ENCODE peak calls at places on chromosome 9, in nine cellular contexts. G, S, T, B, X, P, M, N and C are unnamed samples.

GRCh38 chr9:108083796-108084352 is 594.3 kb upstream of the KLF4 start:
- DNase-seq in X (no peak), P (no peak), S (no peak), M (no peak), N (no peak), B (no peak), G (no peak), T (no peak), C (no peak)

GRCh38 chr9:407255-407654 is 192.6 kb downstream of the DOCK8 start:
- DNase-seq in P (no peak), N (no peak), X (no peak), M (peak), T (no peak), S (no peak), B (no peak), G (no peak), C (no peak)

GRCh38 chr9:137028281-137029057 is 432 bp upstream of the ABCA2 start:
- DNase-seq in P (peak), N (peak), M (peak), S (peak), B (peak), T (no peak), G (peak), X (peak), C (peak)

GRCh38 chr9:31745468-31745867 is 639.0 kb upstream of the ACO1 start:
- DNase-seq in T (no peak), G (no peak), M (no peak), P (no peak), B (no peak), S (no peak), X (no peak), N (no peak), C (no peak)

GRCh38 chr9:84659273-84659672 is 10.3 kb upstream of the NTRK2 start:
- DNase-seq in P (no peak), S (no peak), N (no peak), B (no peak), G (no peak), M (no peak), X (no peak), T (no peak), C (no peak)

GRCh38 chr9:36855443-36856315 is 178.4 kb downstream of the PAX5 start:
- DNase-seq in B (no peak), M (no peak), P (no peak), T (no peak), N (peak), X (no peak), G (peak), S (peak), C (peak)

GRCh38 chr9:114240647-114241558 is 82.0 kb upstream of the ORM1 start:
- DNase-seq in N (no peak), B (no peak), G (no peak), T (no peak), M (no peak), X (no peak), P (no peak), S (no peak), C (no peak)

GRCh38 chr9:8660383-8660782 is 860.8 kb upstream of the DMAC1 start:
- DNase-seq in G (peak), N (no peak), B (no peak), M (peak), X (no peak), T (peak), S (no peak), P (no peak), C (no peak)

GRCh38 chr9:135225619-135226228 is 138.3 kb downstream of the OLFM1 start:
- DNase-seq in S (no peak), P (no peak), B (no peak), T (no peak), G (no peak), N (no peak), X (no peak), M (no peak), C (no peak)

GRCh38 chr9:121214005-121214404 is 12.3 kb upstream of the RAB14 start:
- DNase-seq in G (no peak), N (no peak), T (no peak), M (no peak), P (no peak), X (no peak), B (no peak), S (no peak), C (no peak)

GRCh38 chr9:74497750-74498615 is 848 bp downstream of the RORB start:
- DNase-seq in P (no peak), M (no peak), S (peak), G (no peak), T (peak), X (peak), N (peak), B (no peak), C (no peak)

GRCh38 chr9:127557998-127558546 is 54.0 kb upstream of the STXBP1 start:
- DNase-seq in S (no peak), G (no peak), B (no peak), M (no peak), N (no peak), P (no peak), T (peak), X (no peak), C (no peak)

GRCh38 chr9:38106488-38106887 is 37.5 kb upstream of the SHB start:
- DNase-seq in X (no peak), N (no peak), G (no peak), M (no peak), B (no peak), S (no peak), T (no peak), P (peak), C (no peak)

GRCh38 chr9:81380960-81381359 is 308.4 kb downstream of the TLE1 start:
- DNase-seq in P (no peak), N (no peak), B (no peak), M (no peak), G (no peak), S (no peak), T (no peak), X (no peak), C (no peak)

GRCh38 chr9:86598411-86599239 is 244.4 kb upstream of the TUT7 start:
- DNase-seq in N (no peak), T (no peak), B (no peak), M (no peak), P (no peak), G (no peak), S (peak), X (no peak), C (no peak)

GRCh38 chr9:21836437-21837161 is 34.2 kb downstream of the MTAP start:
- DNase-seq in T (peak), P (peak), B (peak), M (no peak), G (no peak), X (no peak), N (peak), S (no peak), C (no peak)

GRCh38 chr9:14400658-14400995 is 86.7 kb upstream of the NFIB start:
- DNase-seq in N (no peak), S (peak), X (no peak), B (peak), G (peak), P (peak), T (peak), M (peak), C (peak)

GRCh38 chr9:33816327-33817252 is at the start of gene UBE2R2:
- DNase-seq in T (peak), G (peak), N (peak), B (peak), X (peak), P (peak), S (peak), M (peak), C (peak)